ENCODE peak calls at places on chromosomes 1 and 21, in ten cellular contexts. L, V, W, K, S, I, U, Q, B and G are unnamed samples.

GRCh38 chr1:201051399-201051798 is 27.9 kb upstream of the KIF21B start:
- DNase-seq in L (no peak), V (no peak), W (no peak), K (no peak), S (no peak), I (peak), U (no peak), Q (peak), B (no peak), G (no peak)

GRCh38 chr21:44377201-44377921 is 23.9 kb downstream of the TRPM2 start:
- DNase-seq in L (no peak), V (no peak), W (no peak), K (no peak), S (no peak), I (no peak), U (no peak), Q (no peak), B (no peak), G (no peak)

GRCh38 chr1:43693371-43693770 is 14.0 kb upstream of the ST3GAL3 start:
- DNase-seq in L (no peak), V (no peak), W (no peak), K (no peak), S (no peak), I (no peak), U (no peak), Q (no peak), B (no peak), G (no peak)

GRCh38 chr21:31236528-31236927 is 107.5 kb downstream of the TIAM1 start:
- DNase-seq in L (no peak), V (no peak), W (no peak), K (no peak), S (no peak), I (peak), U (peak), Q (peak), B (no peak), G (no peak)

GRCh38 chr1:116671835-116672234 is 4.3 kb upstream of the IGSF3 start:
- DNase-seq in L (no peak), V (no peak), W (no peak), K (no peak), S (no peak), I (no peak), U (no peak), Q (no peak), B (no peak), G (no peak)

GRCh38 chr1:32318127-32318869 is 17.7 kb downstream of the MARCKSL1 start:
- DNase-seq in L (no peak), V (no peak), W (no peak), K (no peak), S (no peak), I (no peak), U (no peak), Q (no peak), B (no peak), G (no peak)

GRCh38 chr1:25183126-25183980 is 48.9 kb downstream of the SYF2 start:
- DNase-seq in L (no peak), V (no peak), W (no peak), K (no peak), S (no peak), I (no peak), U (no peak), Q (no peak), B (no peak), G (no peak)

GRCh38 chr1:39949891-39950290 is 5.1 kb upstream of the MFSD2A start:
- DNase-seq in L (no peak), V (no peak), W (no peak), K (no peak), S (no peak), I (no peak), U (no peak), Q (no peak), B (no peak), G (no peak)

GRCh38 chr21:39022901-39023693 is 160.2 kb downstream of the PSMG1 start:
- DNase-seq in L (peak), V (no peak), W (peak), K (no peak), S (peak), I (no peak), U (peak), Q (no peak), B (no peak), G (no peak)

GRCh38 chr21:39336457-39337008 is 12.4 kb downstream of the HMGN1 start:
- DNase-seq in L (no peak), V (no peak), W (no peak), K (no peak), S (no peak), I (no peak), U (no peak), Q (no peak), B (no peak), G (no peak)

GRCh38 chr21:38503588-38503987 is 5.3 kb upstream of the ERG start:
- DNase-seq in L (no peak), V (no peak), W (no peak), K (no peak), S (peak), I (no peak), U (no peak), Q (no peak), B (peak), G (no peak)

GRCh38 chr21:42164064-42164789 is 54.7 kb upstream of the ABCG1 start:
- DNase-seq in L (peak), V (peak), W (no peak), K (peak), S (peak), I (peak), U (peak), Q (peak), B (no peak), G (peak)

GRCh38 chr1:117698398-117699160 is 92.7 kb downstream of the TENT5C start:
- DNase-seq in L (no peak), V (no peak), W (no peak), K (no peak), S (no peak), I (no peak), U (no peak), Q (no peak), B (peak), G (no peak)